ENCODE peak calls at places on chromosomes 5 and 9, in five cellular contexts. R is K562, K is NT2/D1, F is H1, G is SK-N-SH. V is an unnamed sample.

GRCh38 chr5:89694026-89694540 is 715.5 kb downstream of the CETN3 start:
- DNase-seq in R (no peak), G (no peak), K (no peak), F (no peak), V (no peak)

GRCh38 chr5:159912033-159912800 is 4.1 kb upstream of the ADRA1B start:
- DNase-seq in K (no peak), R (no peak), G (no peak), F (no peak), V (no peak)

GRCh38 chr5:131171276-131171815 is 602 bp downstream of the LYRM7 start:
- DNase-seq in F (no peak), R (no peak), G (no peak), K (no peak), V (no peak)

GRCh38 chr9:96884443-96884842 is 30.1 kb upstream of the ZNF782 start:
- DNase-seq in R (peak), K (no peak), F (no peak), G (no peak), V (no peak)

GRCh38 chr9:98709968-98710965 is 1.5 kb upstream of the GABBR2 start:
- DNase-seq in F (no peak), K (no peak), G (no peak), R (no peak), V (no peak)

GRCh38 chr5:160438316-160439204 is 16.9 kb downstream of the PTTG1 start:
- DNase-seq in G (peak), F (peak), K (no peak), R (peak), V (peak)

GRCh38 chr9:34346873-34347799 is 17.8 kb downstream of the NUDT2 start:
- DNase-seq in F (no peak), K (no peak), R (no peak), G (no peak), V (no peak)

GRCh38 chr9:136095028-136095494 is at the start of gene NACC2:
- DNase-seq in F (no peak), G (peak), K (no peak), R (peak), V (no peak)

GRCh38 chr5:123496892-123497291 is 15.1 kb upstream of the CSNK1G3 start:
- DNase-seq in G (no peak), R (no peak), F (no peak), K (no peak), V (no peak)

GRCh38 chr5:82417776-82418607 is 139.8 kb upstream of the RPS23 start:
- DNase-seq in K (no peak), R (no peak), G (no peak), F (no peak), V (no peak)

GRCh38 chr5:135891804-135892203 is 3.8 kb downstream of the IL9 start:
- DNase-seq in R (no peak), F (peak), K (peak), G (no peak), V (no peak)

GRCh38 chr9:68480807-68481206 is 59.9 kb downstream of the TMEM252 start:
- DNase-seq in F (no peak), K (no peak), R (no peak), G (no peak), V (no peak)

GRCh38 chr9:89605181-89606048 is 603 bp downstream of the GADD45G start:
- DNase-seq in F (no peak), K (no peak), G (peak), R (peak), V (no peak)

GRCh38 chr9:90054810-90055209 is 450.0 kb downstream of the GADD45G start:
- DNase-seq in F (no peak), G (no peak), K (no peak), R (no peak), V (no peak)

GRCh38 chr5:108814551-108814950 is 66.9 kb downstream of the FER start:
- DNase-seq in G (no peak), F (no peak), R (no peak), K (no peak), V (no peak)

GRCh38 chr5:63245271-63245670 is 666.7 kb downstream of the LRRC70 start:
- DNase-seq in R (no peak), G (no peak), F (no peak), K (no peak), V (no peak)

GRCh38 chr9:69996947-69997346 is 46.7 kb upstream of the MAMDC2 start:
- DNase-seq in F (no peak), G (no peak), R (no peak), K (no peak), V (no peak)

GRCh38 chr9:35859310-35859994 is 10.7 kb downstream of the OR13J1 start:
- DNase-seq in K (no peak), G (peak), F (no peak), R (no peak), V (no peak)

GRCh38 chr9:114616684-114617520 is 5.8 kb downstream of the TMEM268 start:
- DNase-seq in K (no peak), F (no peak), G (no peak), R (peak), V (peak)

GRCh38 chr5:95369796-95370195 is 21.4 kb upstream of the FAM81B start:
- DNase-seq in F (no peak), R (no peak), G (no peak), K (no peak), V (no peak)

GRCh38 chr5:126972062-126972895 is 58.1 kb downstream of the MARCHF3 start:
- DNase-seq in R (peak), F (no peak), K (no peak), G (no peak), V (peak)

GRCh38 chr5:151688406-151688805 is 1.7 kb upstream of the SPARC start:
- DNase-seq in F (no peak), G (no peak), K (no peak), R (no peak), V (no peak)

GRCh38 chr5:132876020-132876759 is 2.7 kb downstream of the LEAP2 start:
- DNase-seq in R (no peak), K (no peak), F (no peak), G (no peak), V (no peak)

GRCh38 chr5:169777112-169777511 is 140.0 kb downstream of the DOCK2 start:
- DNase-seq in R (no peak), K (no peak), F (no peak), G (no peak), V (no peak)

GRCh38 chr9:90921104-90921503 is 119.5 kb downstream of the SYK start:
- DNase-seq in R (no peak), G (peak), K (no peak), F (no peak), V (no peak)

GRCh38 chr5:14851067-14851422 is 20.5 kb downstream of the ANKH start:
- DNase-seq in K (no peak), F (no peak), R (no peak), G (no peak), V (no peak)

GRCh38 chr9:134040831-134041648 is 15.8 kb downstream of the BRD3OS start:
- DNase-seq in F (no peak), K (no peak), G (peak), R (no peak), V (no peak)

GRCh38 chr5:122229551-122229950 is 82.5 kb upstream of the SNCAIP start:
- DNase-seq in F (no peak), R (no peak), G (no peak), K (no peak), V (no peak)

GRCh38 chr5:171127314-171127713 is 181.7 kb upstream of the TLX3 start:
- DNase-seq in G (no peak), R (no peak), F (no peak), K (no peak), V (no peak)

GRCh38 chr5:92916036-92916435 is 665.0 kb downstream of the NR2F1-AS1 start:
- DNase-seq in G (no peak), K (no peak), F (no peak), R (no peak), V (no peak)

GRCh38 chr5:146744358-146744757 is 134.2 kb downstream of the PPP2R2B start:
- DNase-seq in G (no peak), K (no peak), R (no peak), F (no peak), V (no peak)

GRCh38 chr5:146223179-146223578 is 19.8 kb downstream of the RBM27 start:
- DNase-seq in K (no peak), R (no peak), F (no peak), G (no peak), V (no peak)

GRCh38 chr5:96353220-96353619 is 79.8 kb downstream of the PCSK1 start:
- DNase-seq in R (no peak), F (no peak), G (no peak), K (no peak), V (no peak)

DNA sequence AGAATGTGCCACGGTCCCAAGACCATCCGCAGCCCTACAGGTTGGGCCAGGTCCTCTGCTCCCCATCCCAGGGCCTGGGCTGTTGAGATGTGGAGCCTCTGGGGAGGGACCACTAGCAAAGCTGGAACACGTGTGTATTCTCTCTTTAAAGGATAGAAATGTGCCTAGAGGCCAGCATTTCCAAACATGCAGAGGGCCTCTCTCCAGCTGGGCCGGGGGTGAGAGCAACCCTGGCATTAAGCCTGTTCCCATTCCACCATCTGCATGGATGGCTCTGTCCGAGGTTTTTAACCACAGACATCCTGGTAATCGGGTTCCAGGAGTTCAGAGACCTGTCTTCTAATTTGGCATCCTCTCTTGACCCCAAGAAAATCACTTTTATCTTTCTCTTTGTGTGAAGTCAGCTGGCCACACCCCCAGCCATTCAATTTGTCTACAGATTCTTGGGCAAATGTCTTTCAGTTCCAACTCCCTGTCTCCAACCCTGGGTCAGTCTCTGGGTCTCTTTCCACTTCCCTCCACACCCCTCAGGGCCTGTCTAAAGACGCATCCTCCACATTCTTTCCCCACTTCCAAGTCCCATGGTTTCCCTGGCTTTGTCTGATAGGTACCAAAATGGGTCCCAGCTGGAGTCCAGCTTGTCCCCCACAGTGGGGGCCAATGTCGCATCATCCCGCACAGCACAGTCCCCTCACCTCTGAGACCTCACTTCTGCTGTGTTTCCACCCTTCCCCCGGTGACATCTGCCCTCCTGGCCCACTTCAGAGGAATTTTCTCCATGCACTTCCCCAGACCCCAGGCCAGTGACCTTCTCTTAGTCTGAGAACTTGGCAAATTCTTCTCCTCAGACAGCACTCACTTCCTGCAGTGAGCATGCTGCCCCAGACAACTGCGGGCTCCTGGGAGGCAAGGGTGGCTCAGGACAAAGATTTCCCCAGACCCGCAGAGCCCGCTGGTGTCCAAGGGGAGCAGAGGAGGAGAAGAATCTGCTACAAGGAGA is 56.8 kb downstream of the PTPDC1 start:
- DNase-seq in R (no peak), K (no peak), F (no peak), G (no peak), V (no peak)
- TF ChIP-seq YY1 in R (no peak), K (no peak), F (no peak), G (no peak), V (no peak)

GRCh38 chr9:126420643-126421564 is 94.3 kb downstream of the MVB12B start:
- DNase-seq in G (no peak), F (no peak), R (no peak), K (no peak), V (no peak)
- TF ChIP-seq YY1 in G (no peak), F (no peak), R (no peak), K (no peak), V (no peak)

GRCh38 chr9:77707696-77708095 is 59.6 kb upstream of the GNA14 start:
- DNase-seq in G (no peak), K (no peak), F (no peak), R (no peak), V (no peak)
- TF ChIP-seq YY1 in G (no peak), K (no peak), F (no peak), R (no peak), V (no peak)

DNA sequence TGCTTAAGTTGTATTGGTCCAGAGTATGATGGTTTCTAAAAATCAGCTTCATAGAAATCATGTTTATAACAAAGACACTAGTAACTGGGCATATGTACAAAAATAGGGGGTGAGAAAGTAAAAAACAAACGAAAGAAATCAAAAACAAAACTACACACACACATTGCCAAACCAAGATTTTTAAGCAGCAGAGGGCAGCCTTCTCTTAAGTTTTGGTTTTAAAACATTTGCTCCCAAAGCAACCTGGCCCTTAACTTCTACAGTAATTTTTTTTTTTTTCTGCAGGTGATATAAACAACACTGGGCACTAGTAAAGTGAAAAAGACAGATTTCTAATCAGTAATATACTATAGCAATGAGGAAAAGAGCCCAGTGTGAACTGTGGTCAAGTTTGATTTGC is 13.5 kb upstream of the GAPT start:
- DNase-seq in R (no peak), G (no peak), K (no peak), F (no peak), V (no peak)
- TF ChIP-seq YY1 in R (no peak), G (no peak), K (no peak), F (no peak), V (no peak)

V was measured in GM12878.